ENCODE peak calls at places on chromosomes 7 and 10, in eight cellular contexts. J is substantia nigra, K is MM.1S, P is HT-29, Y is Calu3, Z is activated B cell treated with CpG ODN at 0.5 μM for 24 hours, E is LoVo, R is GM18507. H is an unnamed sample.

GRCh38 chr10:69792361-69792760 is 9.3 kb upstream of the COL13A1 start:
- DNase-seq in K (no peak), P (no peak), R (no peak), J (no peak), Z (no peak), E (no peak), Y (no peak), H (no peak)

GRCh38 chr10:98344589-98345038 is 70.4 kb downstream of the PYROXD2 start:
- DNase-seq in J (no peak), Y (no peak), R (no peak), E (no peak), P (no peak), K (no peak), Z (no peak), H (no peak)

GRCh38 chr7:101410743-101411476 is 48.2 kb downstream of the COL26A1 start:
- DNase-seq in E (no peak), K (no peak), Y (peak; percentile 9), J (no peak), Z (peak; percentile 30), P (peak; percentile 19), R (peak; percentile 29), H (peak; percentile 76)

GRCh38 chr10:13913890-13914289 is 327.1 kb downstream of the PRPF18 start:
- DNase-seq in E (no peak), K (no peak), Y (no peak), Z (no peak), J (peak; percentile 32), P (no peak), R (no peak), H (no peak)

GRCh38 chr10:71693377-71693776 is 26.2 kb downstream of the C10orf105 start:
- DNase-seq in Z (no peak), R (no peak), K (no peak), J (no peak), E (no peak), P (no peak), Y (no peak), H (no peak)

GRCh38 chr10:69994262-69994661 is 58.4 kb upstream of the MACROH2A2 start:
- DNase-seq in Y (peak; percentile 65), Z (no peak), R (peak; percentile 5), E (peak; percentile 23), K (peak; percentile 53), P (peak; percentile 56), J (peak; percentile 27), H (peak; percentile 45)

GRCh38 chr7:85237721-85238120 is 50.9 kb upstream of the SEMA3D start:
- DNase-seq in E (no peak), P (no peak), J (no peak), R (no peak), Y (no peak), Z (no peak), K (no peak), H (no peak)

GRCh38 chr7:128879939-128880746 is 17.5 kb downstream of the ATP6V1F start:
- DNase-seq in R (no peak), K (no peak), P (peak; percentile 82), Y (no peak), E (peak; percentile 45), J (peak; percentile 68), Z (no peak), H (no peak)

GRCh38 chr10:3248526-3249255 is 76.1 kb upstream of the PITRM1 start:
- DNase-seq in K (no peak), Y (peak; percentile 25), J (no peak), R (no peak), E (peak; percentile 50), P (peak; percentile 52), Z (no peak), H (no peak)

GRCh38 chr7:31104361-31105255 is 52.5 kb downstream of the ADCYAP1R1 start:
- DNase-seq in P (no peak), Y (no peak), R (no peak), K (no peak), Z (no peak), E (no peak), J (no peak), H (no peak)

GRCh38 chr10:5293691-5294550 is 70.8 kb upstream of the UCN3 start:
- DNase-seq in E (no peak), R (peak; percentile 25), Y (peak; percentile 82), Z (no peak), P (peak; percentile 82), J (no peak), K (no peak), H (peak; percentile 38)

GRCh38 chr10:24382596-24382978 is 173.6 kb downstream of the KIAA1217 start:
- DNase-seq in E (no peak), Z (no peak), J (no peak), R (no peak), K (peak; percentile 34), Y (no peak), P (no peak), H (no peak)

GRCh38 chr10:13758302-13758701 is 171.5 kb downstream of the PRPF18 start:
- DNase-seq in J (no peak), Y (peak; percentile 20), R (no peak), E (peak; percentile 63), P (no peak), K (no peak), Z (no peak), H (no peak)

GRCh38 chr7:131011437-131011752 is 277.4 kb upstream of the KLF14 start:
- DNase-seq in Z (no peak), K (no peak), R (no peak), J (peak; percentile 52), E (no peak), Y (no peak), P (no peak), H (no peak)

GRCh38 chr7:55593515-55594318 is 21.4 kb upstream of the VOPP1 start:
- DNase-seq in K (peak; percentile 66), J (peak; percentile 35), R (no peak), Z (peak; percentile 58), E (peak; percentile 77), Y (peak; percentile 92), P (peak; percentile 89), H (peak; percentile 56)

GRCh38 chr7:45192546-45193177 is 35.1 kb downstream of the RAMP3 start:
- DNase-seq in Z (no peak), R (no peak), K (no peak), Y (no peak), E (no peak), J (no peak), P (no peak), H (no peak)

GRCh38 chr7:55055479-55055878 is 36.7 kb downstream of the EGFR start:
- DNase-seq in Z (no peak), P (no peak), R (no peak), E (no peak), K (no peak), J (no peak), Y (no peak), H (no peak)

GRCh38 chr7:47253650-47254080 is 328.2 kb downstream of the TNS3 start:
- DNase-seq in R (no peak), P (peak; percentile 39), J (no peak), Z (no peak), Y (peak; percentile 41), E (no peak), K (no peak), H (peak; percentile 11)

GRCh38 chr7:40043164-40043563 is 91.3 kb downstream of the MPLKIP start:
- DNase-seq in P (no peak), K (no peak), Y (no peak), Z (no peak), R (no peak), E (no peak), J (no peak), H (no peak)

GRCh38 chr10:132971448-132972148 is 29.2 kb upstream of the CFAP46 start:
- DNase-seq in R (no peak), J (no peak), Z (peak; percentile 10), K (no peak), E (no peak), Y (no peak), P (no peak), H (no peak)

GRCh38 chr10:77299257-77299656 is 338.4 kb downstream of the KCNMA1 start:
- DNase-seq in K (no peak), P (no peak), Z (no peak), Y (no peak), J (no peak), E (no peak), R (no peak), H (no peak)

GRCh38 chr7:92685146-92686042 is 95.2 kb upstream of the FAM133B start:
- DNase-seq in E (no peak), P (no peak), K (no peak), R (no peak), Z (no peak), Y (no peak), J (no peak), H (no peak)

GRCh38 chr7:42617781-42618457 is 294.0 kb downstream of the C7orf25 start:
- DNase-seq in E (no peak), Z (no peak), K (no peak), Y (no peak), J (no peak), R (no peak), P (no peak), H (no peak)

GRCh38 chr10:112389147-112389822 is 15.4 kb downstream of the ACSL5 start:
- DNase-seq in R (no peak), Z (no peak), P (peak; percentile 93), J (no peak), Y (peak; percentile 62), K (no peak), E (peak; percentile 89), H (peak; percentile 26)

GRCh38 chr7:104956753-104957450 is 57.1 kb upstream of the KMT2E start:
- DNase-seq in E (no peak), R (no peak), K (peak; percentile 94), Z (no peak), P (no peak), J (no peak), Y (no peak), H (no peak)

GRCh38 chr7:48298779-48299178 is 127.5 kb downstream of the ABCA13 start:
- DNase-seq in K (peak; percentile 45), R (no peak), Y (no peak), P (no peak), Z (no peak), E (no peak), J (no peak), H (no peak)

GRCh38 chr7:81430150-81430549 is 339.7 kb downstream of the HGF start:
- DNase-seq in J (no peak), P (no peak), K (no peak), R (no peak), Y (no peak), Z (no peak), E (no peak), H (no peak)

GRCh38 chr7:112622159-112622715 is 141.4 kb downstream of the LSMEM1 start:
- DNase-seq in K (no peak), Y (no peak), Z (no peak), R (no peak), P (no peak), J (no peak), E (no peak), H (no peak)

GRCh38 chr10:29473411-29474100 is 161.2 kb downstream of the SVIL start:
- DNase-seq in K (no peak), Y (no peak), R (no peak), E (no peak), J (no peak), Z (no peak), P (no peak), H (no peak)

GRCh38 chr10:16811765-16812164 is 5.5 kb downstream of the RSU1 start:
- DNase-seq in E (no peak), P (no peak), R (no peak), K (no peak), Y (no peak), Z (no peak), J (no peak), H (no peak)

GRCh38 chr7:98251251-98251843 is 685 bp downstream of the TECPR1 start:
- DNase-seq in E (peak; percentile 85), R (no peak), J (peak; percentile 35), Z (no peak), K (peak; percentile 56), P (peak; percentile 93), Y (no peak), H (peak; percentile 70)

GRCh38 chr10:125023862-125024495 is 82.1 kb downstream of the ZRANB1 start:
- DNase-seq in Y (no peak), J (peak; percentile 59), Z (no peak), K (no peak), E (no peak), P (no peak), R (no peak), H (no peak)

GRCh38 chr10:124721295-124722052 is 22.7 kb downstream of the FAM53B start:
- DNase-seq in K (no peak), Z (no peak), R (no peak), P (no peak), E (no peak), J (no peak), Y (no peak), H (no peak)

GRCh38 chr10:75276029-75276872 is 40.5 kb upstream of the COMTD1 start:
- DNase-seq in P (no peak), Y (peak; percentile 55), R (no peak), E (peak; percentile 75), K (no peak), Z (no peak), J (no peak), H (no peak)